ENCODE peak calls at places on chromosomes 2 and 18, in seven cellular contexts. G is small intestine; C is CD8-positive, alpha-beta T cell; V is left ventricle myocardium inferior; T is H9; X is mesendoderm; O is psoas muscle. K is an unnamed sample. For H3K27me3, the result is how much of the 10 kb centered on the place peaks cover.

GRCh38 chr2:237900891-237901831 is 41.7 kb downstream of the RAMP1 start:
- DNase-seq in G (peak), C (no peak), V (no peak), T (no peak), X (no peak), O (no peak), K (no peak)

GRCh38 chr2:219570194-219570923 is 980 bp downstream of the OBSL1 start:
- DNase-seq in G (no peak), C (no peak), V (no peak), T (no peak), X (no peak), O (peak), K (no peak)

GRCh38 chr18:77403969-77404535 is 154.4 kb downstream of the GALR1 start:
- DNase-seq in G (no peak), C (no peak), V (no peak), T (no peak), X (no peak), O (no peak), K (no peak)

GRCh38 chr2:132544045-132544630 is 125.9 kb downstream of the LYPD1 start:
- DNase-seq in G (no peak), C (no peak), V (no peak), T (no peak), X (peak), O (no peak), K (no peak)

GRCh38 chr2:72220170-72220569 is 72.5 kb upstream of the CYP26B1 start:
- DNase-seq in G (no peak), C (no peak), V (no peak), T (peak), X (peak), O (no peak), K (no peak)

GRCh38 chr2:134818321-134818720 is 20.1 kb upstream of the ACMSD start:
- DNase-seq in G (peak), C (no peak), V (no peak), T (no peak), X (no peak), O (no peak), K (no peak)

GRCh38 chr2:200506679-200507078 is 3.2 kb downstream of the KCTD18 start:
- DNase-seq in G (no peak), C (no peak), V (no peak), T (no peak), X (no peak), O (no peak), K (no peak)

GRCh38 chr2:44118257-44118656 is 50.4 kb upstream of the PPM1B start:
- DNase-seq in G (no peak), C (no peak), V (no peak), T (no peak), X (no peak), O (no peak), K (no peak)

GRCh38 chr2:69062307-69062706 is 49.3 kb downstream of the ANTXR1 start:
- DNase-seq in G (peak), C (no peak), V (no peak), T (no peak), X (no peak), O (no peak), K (no peak)

GRCh38 chr2:136410673-136411072 is 292.7 kb upstream of the CXCR4 start:
- DNase-seq in G (no peak), C (no peak), V (no peak), T (no peak), X (no peak), O (no peak), K (no peak)

GRCh38 chr18:27860701-27861107 is 316.2 kb downstream of the CDH2 start:
- DNase-seq in G (no peak), C (no peak), V (peak), T (no peak), X (peak), O (no peak), K (no peak)

GRCh38 chr2:156334496-156335478 is 2.3 kb upstream of the NR4A2 start:
- DNase-seq in G (peak), C (peak), V (peak), T (peak), X (peak), O (peak), K (peak)

GRCh38 chr2:41720702-41721344 is 327.0 kb upstream of the PKDCC start:
- DNase-seq in G (no peak), C (no peak), V (no peak), T (no peak), X (no peak), O (no peak), K (no peak)

GRCh38 chr2:31922542-31923408 is 88.0 kb downstream of the MEMO1 start:
- DNase-seq in G (no peak), C (no peak), V (no peak), T (no peak), X (no peak), O (no peak), K (no peak)

GRCh38 chr2:236628256-236628961 is 58.8 kb downstream of the ACKR3 start:
- DNase-seq in G (no peak), C (no peak), V (no peak), T (no peak), X (no peak), O (no peak), K (no peak)

GRCh38 chr18:54358495-54358793 is 738 bp downstream of the C18orf54 start:
- DNase-seq in G (no peak), C (no peak), V (peak), T (no peak), X (no peak), O (no peak), K (no peak)

GRCh38 chr2:217482343-217482742 is 520.5 kb downstream of the TNS1 start:
- DNase-seq in G (no peak), C (no peak), V (no peak), T (no peak), X (no peak), O (no peak), K (no peak)

GRCh38 chr2:47639469-47639868 is 143.5 kb upstream of the MSH6 start:
- DNase-seq in G (peak), C (no peak), V (no peak), T (no peak), X (no peak), O (no peak), K (no peak)

GRCh38 chr2:226611944-226612318 is 187.7 kb downstream of the IRS1 start:
- DNase-seq in G (no peak), C (no peak), V (no peak), T (no peak), X (no peak), O (no peak), K (no peak)

GRCh38 chr18:53796042-53796729 is 428.3 kb downstream of the MBD2 start:
- DNase-seq in G (no peak), C (no peak), V (no peak), T (no peak), X (peak), O (peak), K (no peak)

GRCh38 chr2:31082002-31082401 is 56.2 kb downstream of the GALNT14 start:
- DNase-seq in G (peak), C (no peak), V (no peak), T (no peak), X (no peak), O (no peak), K (no peak)

GRCh38 chr2:165886487-165887146 is 67.0 kb downstream of the TTC21B start:
- DNase-seq in G (no peak), C (no peak), V (no peak), T (no peak), X (no peak), O (no peak), K (no peak)

GRCh38 chr2:229407170-229407569 is 136.1 kb upstream of the PID1 start:
- DNase-seq in G (peak), C (no peak), V (peak), T (no peak), X (peak), O (peak), K (no peak)

GRCh38 chr2:209383212-209383611 is 40.6 kb upstream of the MAP2 start:
- DNase-seq in G (no peak), C (no peak), V (no peak), T (no peak), X (peak), O (no peak), K (no peak)

GRCh38 chr2:151869296-151869695 is 41.1 kb upstream of the ARL5A start:
- DNase-seq in G (no peak), C (no peak), V (no peak), T (no peak), X (no peak), O (no peak), K (no peak)

GRCh38 chr2:239113164-239113563 is 265.3 kb downstream of the TWIST2 start:
- DNase-seq in G (peak), C (no peak), V (no peak), T (no peak), X (no peak), O (no peak), K (no peak)

GRCh38 chr2:30312916-30313315 is 81.6 kb downstream of the LBH start:
- DNase-seq in G (no peak), C (no peak), V (no peak), T (no peak), X (no peak), O (no peak), K (no peak)

GRCh38 chr18:54220406-54220805 is 4.1 kb downstream of the MBD2 start:
- DNase-seq in G (no peak), C (no peak), V (no peak), T (no peak), X (no peak), O (no peak), K (no peak)

GRCh38 chr18:58205087-58205779 is 161.2 kb downstream of the NEDD4L start:
- DNase-seq in G (no peak), C (no peak), V (no peak), T (no peak), X (no peak), O (no peak), K (no peak)

GRCh38 chr2:26652361-26653041 is 11.3 kb upstream of the CIB4 start:
- DNase-seq in G (no peak), C (no peak), V (no peak), T (peak), X (no peak), O (no peak), K (no peak)

GRCh38 chr2:222318026-222318711 is 19.4 kb upstream of the PAX3 start:
- DNase-seq in G (peak), C (no peak), V (peak), T (peak), X (peak), O (peak), K (no peak)

GRCh38 chr2:27431395-27431794 is 3.0 kb downstream of the NRBP1 start:
- DNase-seq in G (peak), C (no peak), V (no peak), T (no peak), X (peak), O (no peak), K (no peak)

GRCh38 chr2:172552547-172553291 is 3.2 kb upstream of the PDK1 start:
- DNase-seq in G (no peak), C (no peak), V (no peak), T (no peak), X (no peak), O (no peak), K (no peak)

GRCh38 chr2:98727758-98728718 is 2.9 kb downstream of the MGAT4A start:
- DNase-seq in G (peak), C (no peak), V (no peak), T (no peak), X (no peak), O (no peak), K (no peak)

GRCh38 chr2:98726172-98726725 is 4.7 kb downstream of the MGAT4A start:
- DNase-seq in G (peak), C (no peak), V (no peak), T (no peak), X (no peak), O (no peak), K (no peak)

GRCh38 chr2:98726735-98727368 is 4.1 kb downstream of the MGAT4A start:
- DNase-seq in G (peak), C (no peak), V (no peak), T (no peak), X (no peak), O (no peak), K (no peak)

GRCh38 chr2:98729652-98730051 is 1.3 kb downstream of the MGAT4A start:
- DNase-seq in G (peak), C (no peak), V (no peak), T (no peak), X (no peak), O (no peak), K (no peak)

DNA sequence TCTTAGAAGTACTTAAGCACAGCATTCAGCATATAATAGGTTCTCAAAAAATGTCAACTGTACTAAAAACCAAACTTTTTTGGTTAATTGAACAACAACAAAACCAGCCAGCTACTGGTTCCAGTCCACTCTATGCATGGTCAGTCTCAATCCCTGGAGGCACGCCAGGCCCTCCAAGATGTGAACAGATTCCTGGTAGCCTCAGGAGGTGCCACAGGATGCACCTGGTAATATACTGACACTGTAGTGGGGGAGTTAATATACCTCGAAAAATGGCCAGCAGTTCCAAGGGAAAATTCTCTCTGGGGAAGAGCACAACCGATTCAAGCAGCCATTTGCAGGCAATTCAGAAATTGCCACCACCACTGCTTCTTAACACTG is 3.6 kb downstream of the MGAT4A start:
- DNase-seq in G (no peak), C (no peak), V (peak), T (no peak), X (no peak), O (no peak), K (no peak)
- H3K27ac ChIP-seq in G (peak), C (peak), V (peak), T (no peak), X (no peak), O (no peak), K (no peak)

GRCh38 chr2:47346-48218 is 1.3 kb upstream of the FAM110C start:
- DNase-seq in G (peak), C (no peak), V (no peak), T (no peak), X (peak), O (no peak), K (no peak)
- H3K27me3 ChIP-seq in G (under half), C (under half), V (half or more), T (under half), X (under half), O (half or more), K (under half)

GRCh38 chr2:182972548-182972942 is 65.7 kb downstream of the NCKAP1 start:
- DNase-seq in G (peak), C (no peak), V (no peak), T (no peak), X (no peak), O (no peak), K (no peak)

GRCh38 chr2:182971820-182972547 is 66.3 kb downstream of the NCKAP1 start:
- DNase-seq in G (no peak), C (no peak), V (no peak), T (no peak), X (no peak), O (no peak), K (no peak)

GRCh38 chr2:182977463-182977862 is 60.8 kb downstream of the NCKAP1 start:
- DNase-seq in G (no peak), C (no peak), V (no peak), T (no peak), X (no peak), O (no peak), K (no peak)

GRCh38 chr2:182970486-182970885 is 67.8 kb downstream of the NCKAP1 start:
- DNase-seq in G (no peak), C (no peak), V (no peak), T (no peak), X (no peak), O (no peak), K (no peak)

GRCh38 chr2:182973441-182974352 is 64.6 kb downstream of the NCKAP1 start:
- DNase-seq in G (peak), C (no peak), V (no peak), T (no peak), X (no peak), O (no peak), K (no peak)
- H3K27ac ChIP-seq in G (no peak), C (no peak), V (peak), T (no peak), X (no peak), O (no peak), K (no peak)

DNA sequence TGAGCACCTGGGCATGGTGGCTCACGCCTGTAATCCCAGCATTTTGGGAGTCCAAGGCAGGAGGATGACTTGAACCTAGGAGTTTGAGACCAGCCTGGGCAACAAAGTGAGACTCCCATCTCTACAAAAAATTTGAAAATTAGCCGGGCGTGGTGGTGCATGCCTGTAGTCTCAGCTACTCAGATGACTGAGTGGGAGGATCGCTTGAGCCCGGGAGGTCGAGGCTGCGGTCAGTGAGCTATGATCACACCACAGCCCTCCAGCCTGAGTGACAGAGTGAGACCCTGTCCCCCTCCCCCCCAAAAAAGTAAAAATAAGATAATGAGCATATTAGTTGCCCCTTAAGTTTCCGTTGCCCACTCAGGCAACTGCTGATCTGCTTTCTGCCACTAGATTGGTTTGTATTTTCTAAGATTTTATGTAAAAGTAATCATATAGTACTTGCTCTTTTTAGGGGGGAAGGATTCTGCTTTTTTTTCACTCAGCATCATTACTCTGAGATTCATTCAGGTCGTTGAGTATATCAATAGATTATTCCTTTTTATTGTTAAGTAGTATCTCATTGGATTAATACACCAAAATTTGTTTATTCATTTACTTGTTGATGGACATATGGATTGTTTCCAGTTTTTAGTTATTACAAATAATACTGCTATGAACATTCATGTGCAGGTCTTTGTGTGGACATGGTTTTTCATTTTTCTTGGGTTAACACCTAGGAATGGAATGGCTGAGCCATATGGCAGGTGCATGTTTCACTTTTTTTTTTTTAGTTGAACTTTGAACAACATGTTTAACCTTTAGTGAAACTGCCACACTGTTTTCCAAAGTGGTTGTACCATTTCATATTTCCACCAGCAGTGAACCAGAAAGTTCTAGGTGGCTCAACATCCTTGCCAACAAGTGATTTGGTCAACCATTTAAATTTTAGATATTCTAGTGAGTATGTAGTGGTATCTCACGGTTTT is 75.0 kb upstream of the SPRED2 start:
- DNase-seq in G (no peak), C (no peak), V (no peak), T (no peak), X (no peak), O (no peak), K (no peak)
- H3K27me3 ChIP-seq in G (under half), C (under half), V (under half), T (under half), X (under half), O (under half), K (under half)

DNA sequence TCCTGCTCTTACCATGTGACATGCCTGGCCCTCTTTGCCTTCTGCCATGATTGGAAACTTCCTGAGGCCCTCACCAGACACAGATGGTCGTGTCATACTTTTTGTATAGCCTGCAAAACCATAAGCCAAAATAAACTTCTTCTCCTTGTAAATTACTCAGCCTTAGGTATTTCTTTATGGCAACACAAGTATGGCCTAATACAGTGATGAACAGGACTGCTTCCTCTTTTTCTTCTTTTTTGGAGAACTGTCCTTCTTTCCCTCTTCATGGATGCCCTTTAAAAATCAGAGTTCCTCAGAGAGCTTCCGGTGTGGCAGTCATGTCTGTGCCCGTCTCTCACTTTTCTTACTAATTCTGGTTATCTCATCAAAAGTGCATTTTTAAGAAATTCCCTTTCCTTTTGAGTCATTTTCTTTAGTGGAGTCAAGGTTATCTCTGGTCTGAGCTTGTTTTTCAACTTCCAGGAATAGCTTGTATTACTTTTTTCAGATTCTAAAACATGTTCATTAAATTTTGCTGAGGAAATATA is 9.2 kb upstream of the IL1A start:
- DNase-seq in G (no peak), C (no peak), V (no peak), T (no peak), X (no peak), O (no peak), K (no peak)
- H3K27ac ChIP-seq in G (no peak), C (no peak), V (no peak), T (no peak), X (no peak), O (no peak), K (peak)

GRCh38 chr2:63066838-63067237 is 16.2 kb downstream of the OTX1 start:
- DNase-seq in G (no peak), C (no peak), V (no peak), T (no peak), X (no peak), O (no peak), K (no peak)
- H3K27me3 ChIP-seq in G (under half), C (under half), V (half or more), T (under half), X (under half), O (half or more), K (under half)

DNA sequence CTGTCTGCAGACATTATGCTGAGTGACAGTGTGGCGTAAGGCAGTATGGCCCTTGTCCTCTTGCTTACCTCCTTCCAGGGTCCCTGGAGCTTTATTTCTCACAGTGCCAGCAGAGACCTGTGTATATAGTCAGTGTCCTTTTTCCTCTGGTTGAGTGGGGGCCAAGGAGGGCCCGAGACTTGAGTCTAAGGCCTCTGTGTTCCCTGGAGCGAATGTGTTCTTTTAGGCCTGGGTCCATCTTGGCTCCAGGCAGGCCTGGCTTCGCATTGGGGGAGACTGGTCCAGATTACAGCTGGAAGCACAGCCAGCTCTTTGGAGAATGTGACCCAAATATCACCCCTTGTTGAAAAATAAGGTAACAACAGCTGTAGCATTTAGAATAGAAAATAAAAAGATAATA is 4.9 kb downstream of the VAMP5 start:
- DNase-seq in G (no peak), C (no peak), V (peak), T (no peak), X (no peak), O (peak), K (no peak)
- H3K27ac ChIP-seq in G (no peak), C (no peak), V (peak), T (no peak), X (no peak), O (peak), K (no peak)

K was measured in CD8-positive, alpha-beta memory T cell.